ENCODE peak calls at places on chromosomes 1 and 21, in ten cellular contexts. X, I, B, L, W, S, G, O, C and V are unnamed samples.

GRCh38 chr1:164726235-164726634 is 167.3 kb downstream of the PBX1 start:
- DNase-seq in O (peak; percentile 90), L (no peak), X (no peak), B (no peak), S (no peak), C (no peak), G (no peak), W (no peak), I (peak; percentile 96), V (no peak)

GRCh38 chr21:29193907-29194306 is 63.5 kb downstream of the MAP3K7CL start:
- DNase-seq in S (no peak), C (no peak), B (no peak), X (no peak), O (no peak), L (no peak), I (no peak), G (no peak), W (no peak), V (no peak)

GRCh38 chr1:16212251-16212961 is at the start of gene ARHGEF19:
- DNase-seq in L (no peak), O (no peak), W (no peak), S (no peak), X (no peak), B (peak; percentile 98), C (no peak), I (no peak), G (no peak), V (no peak)

GRCh38 chr1:227921461-227922185 is 26.1 kb downstream of the WNT9A start:
- DNase-seq in I (no peak), X (no peak), L (no peak), G (no peak), S (no peak), C (no peak), O (no peak), W (no peak), B (no peak), V (no peak)

GRCh38 chr1:41496080-41497055 is 11.9 kb upstream of the EDN2 start:
- DNase-seq in G (peak; percentile 38), O (no peak), I (peak; percentile 76), B (peak; percentile 40), X (no peak), L (peak; percentile 92), W (peak; percentile 90), C (peak; percentile 82), S (peak; percentile 87), V (peak; percentile 88)

GRCh38 chr1:23122023-23122738 is 46.5 kb downstream of the LUZP1 start:
- DNase-seq in O (no peak), W (no peak), I (peak; percentile 72), S (no peak), L (no peak), G (peak; percentile 12), B (no peak), C (no peak), X (no peak), V (no peak)

GRCh38 chr1:29762635-29763034 is 526.3 kb downstream of the PTPRU start:
- DNase-seq in O (no peak), G (no peak), C (no peak), S (no peak), L (peak; percentile 59), I (no peak), B (no peak), X (no peak), W (no peak), V (no peak)

GRCh38 chr1:40824591-40825429 is 37.4 kb downstream of the CITED4 start:
- DNase-seq in G (peak; percentile 10), C (no peak), W (no peak), I (peak; percentile 14), S (no peak), L (no peak), X (no peak), O (peak; percentile 72), B (no peak), V (no peak)

GRCh38 chr1:227192163-227192562 is 126.1 kb downstream of the CDC42BPA start:
- DNase-seq in B (no peak), O (peak; percentile 92), G (no peak), X (no peak), W (peak; percentile 80), I (peak; percentile 98), S (no peak), C (peak; percentile 46), L (no peak), V (peak; percentile 67)

GRCh38 chr1:201490708-201491131 is 16.2 kb downstream of the CSRP1 start:
- DNase-seq in L (no peak), G (peak; percentile 30), X (no peak), B (no peak), W (no peak), S (no peak), I (no peak), C (no peak), O (no peak), V (no peak)